ENCODE peak calls at places on chromosomes 11 and 22, in six cellular contexts. A, P, L, C, I and N are unnamed samples.

GRCh38 chr22:21044931-21045584 is 688 bp upstream of the LRRC74B start:
- DNase-seq in L (peak; percentile 64), C (peak; percentile 48), P (peak; percentile 75), I (no peak), A (peak; percentile 60), N (peak; percentile 40)

GRCh38 chr22:27537481-27537891 is 264.1 kb downstream of the MN1 start:
- DNase-seq in L (no peak), A (peak; percentile 28), C (peak; percentile 51), P (no peak), I (no peak), N (peak; percentile 15)

GRCh38 chr11:7977251-7977917 is 9.8 kb upstream of the EIF3F start:
- DNase-seq in C (no peak), I (no peak), A (peak; percentile 90), L (peak; percentile 91), P (no peak), N (no peak)

GRCh38 chr11:120168108-120168959 is 30.4 kb upstream of the TRIM29 start:
- DNase-seq in L (no peak), I (no peak), P (peak; percentile 4), A (no peak), C (no peak), N (no peak)

GRCh38 chr11:116607027-116607426 is 165.8 kb downstream of the BUD13 start:
- DNase-seq in C (no peak), I (no peak), L (no peak), A (no peak), P (no peak), N (no peak)

GRCh38 chr22:27175444-27175843 is 518.1 kb downstream of the MIAT start:
- DNase-seq in P (no peak), L (no peak), I (no peak), A (no peak), C (no peak), N (no peak)

GRCh38 chr11:31437742-31438435 is 68.2 kb downstream of the DNAJC24 start:
- DNase-seq in L (peak; percentile 83), C (no peak), I (no peak), P (no peak), A (peak; percentile 44), N (no peak)

GRCh38 chr11:92707173-92707619 is 262.3 kb upstream of the MTNR1B start:
- DNase-seq in C (no peak), P (no peak), A (no peak), L (no peak), I (no peak), N (peak; percentile 80)

GRCh38 chr11:69382131-69383128 is 88.5 kb downstream of the MYEOV start:
- DNase-seq in C (peak; percentile 57), A (no peak), P (peak; percentile 97), I (peak; percentile 70), L (no peak), N (no peak)

GRCh38 chr11:116234989-116235567 is 537.7 kb downstream of the BUD13 start:
- DNase-seq in L (no peak), C (no peak), I (no peak), P (no peak), A (no peak), N (no peak)

GRCh38 chr11:10564692-10565318 is 3.7 kb downstream of the LYVE1 start:
- DNase-seq in L (no peak), P (no peak), A (peak; percentile 53), I (no peak), C (no peak), N (peak; percentile 46)

GRCh38 chr11:107563702-107564101 is 1.8 kb downstream of the ALKBH8 start:
- DNase-seq in A (peak; percentile 82), L (peak; percentile 62), C (no peak), P (peak; percentile 45), I (peak; percentile 72), N (peak; percentile 81)

GRCh38 chr11:60931897-60932296 is 7.6 kb downstream of the TMEM132A start:
- DNase-seq in L (no peak), C (no peak), P (no peak), A (no peak), I (no peak), N (no peak)

GRCh38 chr11:134412508-134413333 is 679 bp upstream of the B3GAT1 start:
- DNase-seq in L (no peak), A (peak; percentile 1), P (no peak), C (no peak), I (no peak), N (peak; percentile 35)

GRCh38 chr11:131908316-131908715 is 537.9 kb downstream of the NTM start:
- DNase-seq in I (no peak), A (no peak), L (no peak), P (no peak), C (no peak), N (peak; percentile 52)

GRCh38 chr11:112279901-112280267 is 19.2 kb upstream of the PLET1 start:
- DNase-seq in I (no peak), L (peak; percentile 43), A (peak; percentile 84), P (peak; percentile 77), C (peak; percentile 64), N (peak; percentile 84)

GRCh38 chr11:15873501-15873900 is 482.8 kb downstream of the SOX6 start:
- DNase-seq in C (no peak), I (no peak), A (no peak), P (no peak), L (no peak), N (no peak)

GRCh38 chr11:40328890-40329617 is 1130.4 kb downstream of the LRRC4C start:
- DNase-seq in C (peak; percentile 57), A (peak; percentile 97), I (no peak), P (no peak), L (peak; percentile 100), N (peak; percentile 99)

GRCh38 chr11:23749762-23750430 is 747.0 kb upstream of the LUZP2 start:
- DNase-seq in P (no peak), I (no peak), L (no peak), A (no peak), C (no peak), N (no peak)

GRCh38 chr11:9606799-9607510 is 33.5 kb downstream of the WEE1 start:
- DNase-seq in A (no peak), L (no peak), P (no peak), C (no peak), I (peak; percentile 45), N (no peak)

GRCh38 chr11:75513250-75513649 is 12.5 kb downstream of the GDPD5 start:
- DNase-seq in C (no peak), A (no peak), L (peak; percentile 67), P (no peak), I (no peak), N (no peak)

GRCh38 chr11:17164361-17165246 is 43.2 kb downstream of the PIK3C2A start:
- DNase-seq in C (no peak), I (no peak), P (peak; percentile 34), L (no peak), A (peak; percentile 43), N (no peak)
- H3K36me3 ChIP-seq in C (peaks cover 22% of the 10 kb centered on the region), I (no peaks in the 10 kb centered on the region), P (peaks cover 4% of the 10 kb centered on the region), L (no peaks in the 10 kb centered on the region), A (peaks cover 45% of the 10 kb centered on the region), N (peaks cover 8% of the 10 kb centered on the region)

GRCh38 chr22:47245786-47246185 is 483.3 kb downstream of the TBC1D22A start:
- DNase-seq in L (no peak), P (no peak), C (no peak), I (no peak), A (no peak), N (no peak)

GRCh38 chr22:47249370-47249928 is 487.0 kb downstream of the TBC1D22A start:
- DNase-seq in I (no peak), L (no peak), P (no peak), C (no peak), A (no peak), N (no peak)

GRCh38 chr22:47245286-47245685 is 482.8 kb downstream of the TBC1D22A start:
- DNase-seq in P (no peak), L (no peak), C (no peak), I (no peak), A (no peak), N (no peak)

GRCh38 chr22:47248925-47249324 is 486.5 kb downstream of the TBC1D22A start:
- DNase-seq in A (no peak), P (no peak), I (no peak), C (no peak), L (no peak), N (no peak)

GRCh38 chr22:47247609-47248240 is 485.3 kb downstream of the TBC1D22A start:
- DNase-seq in C (no peak), A (no peak), P (no peak), I (no peak), L (no peak), N (no peak)
- H3K9me3 ChIP-seq in C (no peaks in the 10 kb centered on the region), A (peaks cover 18% of the 10 kb centered on the region), P (no peaks in the 10 kb centered on the region), I (no peaks in the 10 kb centered on the region), L (no peaks in the 10 kb centered on the region), N (no peaks in the 10 kb centered on the region)

GRCh38 chr22:46701262-46701661 is 36.8 kb downstream of the CERK start:
- DNase-seq in P (no peak), I (no peak), C (no peak), A (no peak), L (no peak), N (no peak)

GRCh38 chr22:46697811-46698515 is 40.1 kb downstream of the CERK start:
- DNase-seq in A (no peak), I (no peak), L (no peak), C (no peak), P (no peak), N (no peak)

GRCh38 chr22:46696614-46697013 is 41.4 kb downstream of the CERK start:
- DNase-seq in C (no peak), P (no peak), L (no peak), I (no peak), A (no peak), N (no peak)

GRCh38 chr22:46696225-46696518 is 41.9 kb downstream of the CERK start:
- DNase-seq in I (no peak), L (no peak), A (no peak), C (no peak), P (no peak), N (no peak)

DNA sequence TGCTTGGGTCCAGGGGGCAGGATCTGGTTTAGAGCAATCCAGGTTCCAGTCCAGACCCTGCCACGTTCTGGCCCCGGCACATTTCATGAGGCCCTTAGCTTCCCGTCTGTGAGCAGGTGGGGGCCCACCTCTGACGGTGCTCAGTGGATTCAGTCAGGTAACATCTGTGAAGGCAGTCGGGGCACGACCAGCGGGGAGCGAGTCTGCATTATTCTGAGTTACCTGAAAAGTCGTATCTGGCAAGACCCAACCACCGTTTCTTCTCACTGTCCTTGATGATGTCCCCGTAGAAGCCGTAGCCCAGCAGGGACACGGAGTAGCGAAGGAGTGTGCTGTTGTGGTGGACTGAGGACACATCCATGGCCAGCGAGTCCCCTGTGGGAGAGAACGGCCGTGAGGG is 39.0 kb downstream of the CERK start:
- DNase-seq in P (no peak), I (no peak), L (no peak), C (no peak), A (no peak), N (no peak)
- H3K36me3 ChIP-seq in P (peaks cover 25% of the 10 kb centered on the region), I (peaks cover 4% of the 10 kb centered on the region), L (peaks cover 32% of the 10 kb centered on the region), C (peaks cover 97% of the 10 kb centered on the region), A (peaks cover 69% of the 10 kb centered on the region), N (peaks cover 68% of the 10 kb centered on the region)

DNA sequence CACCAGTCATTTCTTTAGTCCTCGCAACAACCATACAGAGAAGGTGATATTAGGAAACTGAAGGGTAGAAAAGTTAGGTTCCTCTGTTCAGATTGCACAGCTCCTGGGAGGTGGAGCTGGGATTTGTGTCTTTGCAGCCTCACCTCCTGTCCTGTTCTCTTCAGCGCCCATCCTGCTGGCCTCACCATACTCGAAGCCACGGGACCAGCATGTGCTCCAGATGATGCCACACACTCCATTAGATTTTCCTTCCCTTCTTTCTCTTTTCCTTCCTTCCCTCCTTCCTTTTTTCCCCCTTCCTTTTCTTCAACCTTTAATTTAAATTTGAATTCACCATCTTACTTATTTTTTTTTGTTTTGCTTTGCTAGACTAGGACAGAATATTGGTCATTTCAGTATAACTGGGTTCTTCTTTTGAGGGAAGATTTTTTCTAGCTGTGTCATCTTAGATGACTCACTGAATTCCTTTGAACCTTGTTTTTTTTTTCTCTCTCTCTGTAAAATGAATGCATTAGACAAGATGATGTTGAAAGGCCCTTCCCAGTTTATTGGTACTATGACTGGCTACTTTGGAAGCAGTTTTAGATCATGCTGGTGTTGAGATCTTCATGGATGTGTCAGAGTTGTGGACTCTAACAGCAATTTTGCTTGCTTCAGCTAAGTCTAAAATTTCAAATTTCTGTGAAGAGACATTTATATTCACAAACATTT is 662.5 kb upstream of the TENM4 start:
- DNase-seq in P (no peak), A (peak; percentile 82), I (no peak), L (peak; percentile 95), C (no peak), N (peak; percentile 36)
- H3K9me3 ChIP-seq in P (no peaks in the 10 kb centered on the region), A (no peaks in the 10 kb centered on the region), I (peaks cover 4% of the 10 kb centered on the region), L (no peaks in the 10 kb centered on the region), C (no peaks in the 10 kb centered on the region), N (no peaks in the 10 kb centered on the region)